ENCODE peak calls at places on chromosomes 2 and 18, in nine cellular contexts. E is IMR-90, L is suprapubic skin, P is right lobe of liver, G is heart left ventricle, C is spleen, K is body of pancreas, Q is gastrocnemius medialis, N is prostate gland. R is an unnamed sample.

GRCh38 chr2:15890936-15891905 is 49.1 kb upstream of the MYCN start:
- DNase-seq in Q (no peak), C (no peak), P (no peak), E (no peak), N (peak), G (no peak), L (no peak), K (no peak), R (no peak)

GRCh38 chr2:219628235-219628985 is 980 bp downstream of the SLC4A3 start:
- DNase-seq in C (peak), E (no peak), L (no peak), K (no peak), G (no peak), N (no peak), Q (no peak), P (peak), R (no peak)

GRCh38 chr2:68362069-68362468 is 3.0 kb upstream of the PLEK start:
- DNase-seq in N (peak), E (peak), L (peak), P (peak), Q (peak), C (peak), K (peak), G (peak), R (peak)

GRCh38 chr18:13290856-13291271 is 72.3 kb downstream of the LDLRAD4 start:
- DNase-seq in N (no peak), G (no peak), C (no peak), P (peak), Q (no peak), L (no peak), K (no peak), E (no peak), R (no peak)

GRCh38 chr2:188580738-188581137 is 289.1 kb downstream of the GULP1 start:
- DNase-seq in N (no peak), Q (no peak), L (no peak), E (no peak), P (no peak), G (no peak), C (no peak), K (no peak), R (no peak)

GRCh38 chr2:64478502-64479230 is 24.7 kb downstream of the LGALSL start:
- DNase-seq in Q (no peak), C (no peak), G (no peak), E (no peak), N (no peak), P (no peak), L (no peak), K (no peak), R (no peak)

GRCh38 chr2:64455545-64455944 is 1.6 kb downstream of the LGALSL start:
- DNase-seq in G (no peak), L (no peak), N (peak), C (no peak), E (no peak), K (no peak), Q (peak), P (no peak), R (no peak)

GRCh38 chr18:46071894-46072867 is at the start of gene PSTPIP2:
- DNase-seq in Q (peak), C (peak), N (peak), P (peak), G (peak), K (peak), E (peak), L (peak), R (peak)

GRCh38 chr2:8794923-8795825 is 42.2 kb downstream of the KIDINS220 start:
- DNase-seq in P (no peak), C (no peak), Q (peak), N (no peak), K (no peak), L (no peak), G (no peak), E (peak), R (no peak)

GRCh38 chr2:241531161-241531722 is 22.9 kb upstream of the STK25 start:
- DNase-seq in L (no peak), G (no peak), K (no peak), N (no peak), E (no peak), C (no peak), P (no peak), Q (no peak), R (no peak)

GRCh38 chr2:100603945-100604633 is 41.3 kb downstream of the PDCL3 start:
- DNase-seq in C (no peak), N (no peak), K (no peak), L (no peak), Q (no peak), E (no peak), P (no peak), G (peak), R (no peak)

GRCh38 chr2:233082934-233083755 is 23.0 kb downstream of the INPP5D start:
- DNase-seq in G (no peak), L (peak), Q (no peak), N (no peak), E (no peak), P (no peak), K (no peak), C (no peak), R (no peak)

GRCh38 chr2:239674981-239675855 is 274.4 kb upstream of the HDAC4 start:
- DNase-seq in N (no peak), E (no peak), P (no peak), L (no peak), C (no peak), G (no peak), K (no peak), Q (no peak), R (no peak)

GRCh38 chr2:199455533-199456382 is 2.0 kb downstream of the SATB2 start:
- DNase-seq in C (peak), E (peak), Q (no peak), P (peak), L (peak), N (no peak), G (no peak), K (peak), R (peak)

GRCh38 chr18:52312321-52312720 is 27.7 kb upstream of the DCC start:
- DNase-seq in L (no peak), K (no peak), C (no peak), P (no peak), G (no peak), Q (no peak), N (no peak), E (no peak), R (no peak)

GRCh38 chr18:62976227-62976626 is 260.9 kb downstream of the PHLPP1 start:
- DNase-seq in L (no peak), P (no peak), N (no peak), C (no peak), G (no peak), Q (no peak), E (no peak), K (no peak), R (peak)

GRCh38 chr18:27577740-27578139 is 392.6 kb upstream of the CHST9 start:
- DNase-seq in N (no peak), G (no peak), Q (no peak), L (no peak), E (no peak), K (no peak), C (no peak), P (no peak), R (no peak)

GRCh38 chr2:79952561-79952960 is 352.0 kb downstream of the LRRTM1 start:
- DNase-seq in E (peak), G (no peak), Q (no peak), C (no peak), P (no peak), N (no peak), L (no peak), K (no peak), R (no peak)

GRCh38 chr2:38155-38554 is 8.2 kb downstream of the FAM110C start:
- DNase-seq in G (no peak), K (no peak), E (no peak), N (no peak), P (no peak), Q (no peak), C (no peak), L (no peak), R (no peak)

GRCh38 chr2:127095367-127095641 is 11.7 kb downstream of the BIN1 start:
- DNase-seq in G (no peak), C (peak), K (no peak), Q (peak), N (no peak), E (no peak), P (no peak), L (no peak), R (no peak)

GRCh38 chr2:173290518-173290917 is 64.2 kb upstream of the CDCA7 start:
- DNase-seq in K (no peak), G (no peak), C (no peak), E (no peak), Q (no peak), P (no peak), L (no peak), N (no peak), R (no peak)

GRCh38 chr2:230735884-230736283 is 23.2 kb downstream of the CAB39 start:
- DNase-seq in N (no peak), G (no peak), E (no peak), L (no peak), C (no peak), Q (no peak), P (no peak), K (no peak), R (no peak)

GRCh38 chr2:23221901-23222300 is 163.1 kb upstream of the KLHL29 start:
- DNase-seq in L (no peak), G (no peak), N (no peak), P (no peak), K (no peak), E (no peak), C (no peak), Q (no peak), R (no peak)

GRCh38 chr2:88738271-88738670 is 46.8 kb downstream of the RPIA start:
- DNase-seq in K (no peak), N (no peak), Q (no peak), C (no peak), G (no peak), E (peak), P (no peak), L (no peak), R (no peak)

GRCh38 chr2:96249654-96250053 is 16.1 kb downstream of the TMEM127 start:
- DNase-seq in C (no peak), E (peak), N (no peak), Q (peak), P (no peak), G (no peak), K (no peak), L (no peak), R (no peak)

GRCh38 chr2:172962824-172963223 is 112.8 kb upstream of the MAP3K20 start:
- DNase-seq in Q (no peak), C (no peak), P (no peak), G (no peak), N (no peak), L (no peak), E (peak), K (no peak), R (no peak)

GRCh38 chr2:233476651-233477547 is 89.7 kb downstream of the USP40 start:
- DNase-seq in P (no peak), C (peak), N (no peak), L (no peak), K (no peak), G (no peak), Q (no peak), E (no peak), R (no peak)

GRCh38 chr2:117944816-117945215 is 69.1 kb downstream of the CCDC93 start:
- DNase-seq in K (no peak), C (no peak), L (no peak), Q (no peak), G (no peak), N (no peak), E (no peak), P (no peak), R (no peak)
- TF ChIP-seq POLR2A in K (no peak), C (no peak), L (no peak), Q (no peak), G (no peak), N (no peak), E (no peak), P (no peak), R (no peak)

DNA sequence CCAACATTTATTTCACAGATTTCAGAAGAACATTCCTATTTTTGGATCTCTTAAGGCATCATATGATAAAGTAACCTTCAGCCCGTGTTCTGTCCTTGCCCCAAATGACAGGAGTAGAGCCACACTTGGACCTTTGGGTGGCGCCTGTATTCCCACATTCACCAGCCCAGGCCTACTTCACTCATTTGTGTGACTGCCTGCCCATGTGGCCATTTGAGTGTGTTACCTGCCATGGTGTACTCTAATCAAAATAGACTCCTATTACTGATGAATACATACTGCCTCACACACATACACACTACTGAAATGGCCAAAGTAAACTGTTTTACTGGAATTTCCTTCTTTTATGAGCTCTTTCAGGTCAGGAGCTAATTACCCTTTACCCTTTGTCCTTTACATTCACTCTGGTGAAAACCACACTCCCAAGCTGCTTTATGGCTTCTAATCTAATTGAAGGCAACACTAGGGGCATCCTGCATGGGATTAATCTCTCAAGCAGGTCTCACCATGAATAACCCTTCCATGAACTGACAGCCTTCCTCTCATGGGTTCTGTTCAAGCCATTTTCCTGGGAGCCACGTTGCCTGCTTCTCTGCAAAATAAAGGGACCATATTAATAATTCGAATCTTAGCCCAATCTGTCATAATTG is 271.0 kb upstream of the GALNT5 start:
- DNase-seq in C (no peak), P (no peak), G (no peak), N (no peak), K (no peak), L (no peak), Q (no peak), E (no peak), R (no peak)
- TF ChIP-seq CTCF in C (no peak), P (no peak), G (no peak), N (no peak), K (no peak), L (no peak), Q (no peak), E (no peak), R (no peak)

DNA sequence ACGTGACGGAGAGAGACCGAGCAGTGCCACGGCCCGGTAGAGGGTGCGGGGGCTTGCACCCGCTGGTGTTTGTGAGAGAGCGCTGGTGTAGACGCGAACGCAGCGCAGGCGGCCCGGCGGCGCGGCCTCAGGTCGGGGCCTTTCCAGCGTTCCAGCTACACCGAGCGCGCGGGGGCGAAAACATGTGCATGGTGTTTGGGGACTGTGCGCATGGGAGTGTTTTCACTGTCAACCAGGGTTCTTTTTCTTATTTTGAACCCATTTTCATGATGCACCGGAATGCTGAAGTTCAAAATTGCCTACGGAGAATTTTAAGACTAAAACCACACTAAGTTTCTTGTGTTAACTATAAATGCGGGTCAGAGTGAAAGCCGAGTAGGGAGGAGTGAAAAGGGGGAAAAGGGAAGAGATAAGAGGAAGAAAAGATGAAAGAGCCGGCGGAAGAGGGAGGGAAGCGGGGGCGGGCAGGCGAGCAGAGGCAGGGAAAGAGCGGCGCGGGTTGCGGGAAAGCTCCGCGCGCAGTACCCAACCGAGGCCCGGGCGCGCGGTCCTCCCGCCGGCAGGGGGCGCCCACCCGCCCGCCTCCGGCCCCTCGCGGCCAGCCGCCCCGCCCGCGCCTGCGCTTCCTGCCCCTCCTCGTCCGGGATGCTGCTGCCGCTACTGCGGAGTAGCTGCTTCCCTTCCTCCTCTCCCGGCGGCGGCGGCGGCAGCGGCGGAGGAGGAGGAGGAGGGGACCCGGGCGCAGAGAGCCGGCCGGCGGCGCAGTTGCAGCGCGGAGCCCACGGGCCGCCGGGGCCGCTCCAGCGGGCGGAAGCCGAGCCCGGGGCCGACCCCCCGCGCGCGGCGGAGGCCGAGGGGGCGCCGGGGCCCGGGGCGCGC is at the start of gene RAB12:
- DNase-seq in C (peak), N (peak), L (peak), K (peak), P (peak), E (peak), Q (peak), G (peak), R (peak)
- TF ChIP-seq POLR2A in C (peak), N (peak), L (peak), K (peak), P (peak), E (peak), Q (peak), G (no peak), R (no peak)

GRCh38 chr2:28433215-28433614 is 40.6 kb downstream of the FOSL2 start:
- DNase-seq in K (no peak), P (no peak), L (no peak), Q (no peak), G (no peak), N (no peak), C (no peak), E (no peak), R (no peak)

GRCh38 chr2:28433935-28434599 is 41.4 kb downstream of the FOSL2 start:
- DNase-seq in L (no peak), P (no peak), K (no peak), Q (no peak), G (no peak), E (no peak), C (peak), N (no peak), R (no peak)

GRCh38 chr2:28430790-28431418 is 38.2 kb downstream of the FOSL2 start:
- DNase-seq in Q (peak), C (peak), P (no peak), G (no peak), E (no peak), N (no peak), L (no peak), K (no peak), R (no peak)

GRCh38 chr2:28431741-28432140 is 39.1 kb downstream of the FOSL2 start:
- DNase-seq in E (no peak), L (no peak), P (no peak), Q (peak), N (no peak), K (no peak), C (no peak), G (no peak), R (no peak)

DNA sequence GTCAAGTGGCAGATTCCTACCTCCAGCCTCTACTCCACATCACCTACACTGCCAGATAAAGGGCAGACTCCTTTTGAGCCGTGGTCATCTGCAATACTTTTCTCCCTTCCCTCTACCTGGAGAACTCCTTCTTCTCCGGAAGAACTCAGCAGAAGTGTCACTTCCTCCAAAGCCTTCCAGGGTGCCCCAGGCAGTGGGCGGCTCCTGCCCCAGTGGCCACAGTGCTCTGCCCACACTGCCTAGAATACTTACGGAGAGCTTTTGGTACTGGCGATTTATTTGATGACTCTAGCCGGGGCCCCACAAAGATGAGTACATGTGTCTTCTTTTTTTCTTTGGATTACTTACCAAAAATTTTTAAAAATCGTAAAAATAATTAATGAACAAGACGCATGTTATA is 39.7 kb downstream of the FOSL2 start:
- DNase-seq in K (no peak), N (no peak), C (no peak), P (no peak), Q (no peak), G (no peak), L (no peak), E (no peak), R (no peak)
- TF ChIP-seq CTCF in K (no peak), N (no peak), C (no peak), P (no peak), Q (no peak), G (no peak), L (no peak), E (no peak), R (no peak)

GRCh38 chr2:47359375-47359868 is 43.5 kb upstream of the MSH2 start:
- DNase-seq in C (no peak), L (no peak), G (no peak), P (no peak), E (no peak), Q (no peak), N (no peak), K (no peak), R (no peak)

GRCh38 chr2:47357475-47357874 is 45.5 kb upstream of the MSH2 start:
- DNase-seq in Q (no peak), E (peak), K (no peak), N (no peak), L (no peak), P (no peak), G (peak), C (no peak), R (peak)

GRCh38 chr2:47360283-47360682 is 42.7 kb upstream of the MSH2 start:
- DNase-seq in G (no peak), K (no peak), E (no peak), L (no peak), N (no peak), C (no peak), Q (no peak), P (no peak), R (peak)

GRCh38 chr2:47354013-47354816 is 48.7 kb upstream of the MSH2 start:
- DNase-seq in Q (no peak), E (peak), L (peak), P (no peak), G (no peak), N (no peak), K (no peak), C (peak), R (peak)

DNA sequence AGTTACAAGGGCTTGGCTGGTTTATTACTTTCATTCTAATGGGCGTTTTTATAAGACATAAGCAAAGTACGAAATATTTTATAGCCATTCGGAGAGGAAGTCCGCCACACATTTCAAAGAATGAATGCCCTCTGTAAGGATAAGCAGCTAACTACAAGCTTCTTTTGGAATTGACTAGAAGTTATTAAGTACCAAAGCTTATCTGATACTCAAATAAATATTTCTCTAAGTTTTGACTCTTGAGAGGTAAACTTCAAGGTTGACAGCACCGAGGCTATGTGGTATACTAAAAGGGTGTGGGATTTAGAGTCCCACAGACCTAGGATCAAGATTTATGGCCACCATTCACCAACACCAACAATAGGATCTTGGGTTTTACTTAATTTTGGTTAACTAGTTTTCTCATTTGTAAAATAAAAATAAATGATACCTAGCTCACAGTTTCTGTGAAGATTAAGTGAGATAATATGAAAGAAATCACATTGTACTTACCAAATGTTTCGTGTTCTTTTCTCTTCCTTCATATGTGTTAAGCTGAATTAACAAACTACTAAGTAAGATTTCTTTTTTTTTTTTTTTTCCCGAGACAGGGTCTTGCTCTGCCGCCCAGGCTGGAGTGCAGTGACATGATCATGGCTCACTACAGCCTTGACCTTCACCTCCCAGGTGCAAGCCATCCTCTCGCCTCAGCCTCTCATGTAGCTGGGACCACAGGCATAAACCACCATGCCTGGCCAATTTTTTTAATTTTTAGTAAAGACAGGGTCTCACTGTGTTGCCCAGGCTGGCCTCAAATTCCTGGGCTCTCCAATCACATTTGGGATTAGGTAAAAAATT is 47.9 kb upstream of the MSH2 start:
- DNase-seq in C (no peak), E (no peak), N (no peak), Q (no peak), P (no peak), G (no peak), K (no peak), L (no peak), R (no peak)
- TF ChIP-seq POLR2A in C (no peak), E (no peak), N (no peak), Q (no peak), P (no peak), G (no peak), K (no peak), L (no peak), R (peak)

R was measured in transverse colon.